ENCODE peak calls at places on chromosomes 5 and 9, in eight cellular contexts. One of them, this sample, is unnamed.

GRCh38 chr9:18825775-18826174 is 207.2 kb downstream of the SAXO1 start:
- DNase-seq in A549: no peak
- DNase-seq in IMR-90: peak; percentile 19
- DNase-seq in tibial nerve: no peak
- DNase-seq in testis: no peak
- DNase-seq in heart left ventricle: no peak
- DNase-seq in sigmoid colon: no peak
- DNase-seq in suprapubic skin: no peak
- DNase-seq in this sample: no peak

GRCh38 chr5:2388005-2388361 is 363.5 kb downstream of the IRX2 start:
- DNase-seq in A549: no peak
- DNase-seq in IMR-90: no peak
- DNase-seq in tibial nerve: no peak
- DNase-seq in testis: no peak
- DNase-seq in heart left ventricle: no peak
- DNase-seq in sigmoid colon: no peak
- DNase-seq in suprapubic skin: no peak
- DNase-seq in this sample: no peak

GRCh38 chr9:85228111-85228855 is 513.5 kb downstream of the AGTPBP1 start:
- DNase-seq in A549: no peak
- DNase-seq in IMR-90: no peak
- DNase-seq in tibial nerve: no peak
- DNase-seq in testis: no peak
- DNase-seq in heart left ventricle: no peak
- DNase-seq in sigmoid colon: no peak
- DNase-seq in suprapubic skin: no peak
- DNase-seq in this sample: no peak

GRCh38 chr5:54590824-54591223 is 73.3 kb downstream of the SNX18 start:
- DNase-seq in A549: no peak
- DNase-seq in IMR-90: no peak
- DNase-seq in tibial nerve: no peak
- DNase-seq in testis: no peak
- DNase-seq in heart left ventricle: no peak
- DNase-seq in sigmoid colon: no peak
- DNase-seq in suprapubic skin: no peak
- DNase-seq in this sample: no peak

GRCh38 chr9:130138791-130139190 is 33.4 kb upstream of the NCS1 start:
- DNase-seq in A549: no peak
- DNase-seq in IMR-90: peak; percentile 97
- DNase-seq in tibial nerve: peak; percentile 72
- DNase-seq in testis: peak; percentile 86
- DNase-seq in heart left ventricle: peak; percentile 48
- DNase-seq in sigmoid colon: peak; percentile 97
- DNase-seq in suprapubic skin: peak; percentile 73
- DNase-seq in this sample: peak; percentile 92

GRCh38 chr9:34624475-34624984 is 4.2 kb upstream of the DCTN3 start:
- DNase-seq in A549: no peak
- DNase-seq in IMR-90: no peak
- DNase-seq in tibial nerve: no peak
- DNase-seq in testis: no peak
- DNase-seq in heart left ventricle: no peak
- DNase-seq in sigmoid colon: no peak
- DNase-seq in suprapubic skin: no peak
- DNase-seq in this sample: no peak

GRCh38 chr5:132474881-132475511 is 15.6 kb downstream of the IRF1 start:
- DNase-seq in A549: no peak
- DNase-seq in IMR-90: no peak
- DNase-seq in tibial nerve: no peak
- DNase-seq in testis: no peak
- DNase-seq in heart left ventricle: no peak
- DNase-seq in sigmoid colon: peak; percentile 47
- DNase-seq in suprapubic skin: peak; percentile 40
- DNase-seq in this sample: peak; percentile 49

GRCh38 chr5:88145603-88146467 is 122.8 kb downstream of the TMEM161B start:
- DNase-seq in A549: no peak
- DNase-seq in IMR-90: no peak
- DNase-seq in tibial nerve: no peak
- DNase-seq in testis: no peak
- DNase-seq in heart left ventricle: no peak
- DNase-seq in sigmoid colon: no peak
- DNase-seq in suprapubic skin: no peak
- DNase-seq in this sample: no peak

GRCh38 chr9:113520109-113520642 is 56.6 kb downstream of the RGS3 start:
- DNase-seq in A549: peak; percentile 89
- DNase-seq in IMR-90: peak; percentile 20
- DNase-seq in tibial nerve: no peak
- DNase-seq in testis: no peak
- DNase-seq in heart left ventricle: no peak
- DNase-seq in sigmoid colon: no peak
- DNase-seq in suprapubic skin: no peak
- DNase-seq in this sample: no peak

GRCh38 chr5:107365355-107366109 is 305.2 kb downstream of the EFNA5 start:
- DNase-seq in A549: peak; percentile 79
- DNase-seq in IMR-90: no peak
- DNase-seq in tibial nerve: no peak
- DNase-seq in testis: no peak
- DNase-seq in heart left ventricle: no peak
- DNase-seq in sigmoid colon: no peak
- DNase-seq in suprapubic skin: no peak
- DNase-seq in this sample: no peak

GRCh38 chr5:65263291-65263690 is 218.4 kb downstream of the ADAMTS6 start:
- DNase-seq in A549: no peak
- DNase-seq in IMR-90: peak; percentile 20
- DNase-seq in tibial nerve: no peak
- DNase-seq in testis: no peak
- DNase-seq in heart left ventricle: no peak
- DNase-seq in sigmoid colon: no peak
- DNase-seq in suprapubic skin: no peak
- DNase-seq in this sample: no peak

GRCh38 chr9:96148634-96149138 is 153.3 kb downstream of the HSD17B3 start:
- DNase-seq in A549: no peak
- DNase-seq in IMR-90: no peak
- DNase-seq in tibial nerve: no peak
- DNase-seq in testis: peak; percentile 39
- DNase-seq in heart left ventricle: no peak
- DNase-seq in sigmoid colon: peak; percentile 56
- DNase-seq in suprapubic skin: no peak
- DNase-seq in this sample: no peak

GRCh38 chr5:113663879-113664278 is 150.4 kb downstream of the YTHDC2 start:
- DNase-seq in A549: peak; percentile 47
- DNase-seq in IMR-90: peak; percentile 16
- DNase-seq in tibial nerve: peak; percentile 14
- DNase-seq in testis: peak; percentile 75
- DNase-seq in heart left ventricle: no peak
- DNase-seq in sigmoid colon: no peak
- DNase-seq in suprapubic skin: no peak
- DNase-seq in this sample: peak; percentile 54

GRCh38 chr5:149809919-149810691 is 80.0 kb downstream of the PPARGC1B start:
- DNase-seq in A549: no peak
- DNase-seq in IMR-90: no peak
- DNase-seq in tibial nerve: no peak
- DNase-seq in testis: no peak
- DNase-seq in heart left ventricle: no peak
- DNase-seq in sigmoid colon: no peak
- DNase-seq in suprapubic skin: no peak
- DNase-seq in this sample: no peak

GRCh38 chr9:116499986-116500871 is 186.9 kb upstream of the TRIM32 start:
- DNase-seq in A549: peak; percentile 81
- DNase-seq in IMR-90: peak; percentile 71
- DNase-seq in tibial nerve: no peak
- DNase-seq in testis: no peak
- DNase-seq in heart left ventricle: no peak
- DNase-seq in sigmoid colon: no peak
- DNase-seq in suprapubic skin: no peak
- DNase-seq in this sample: no peak

GRCh38 chr5:139391570-139392323 is 2.0 kb upstream of the MZB1 start:
- DNase-seq in A549: peak; percentile 81
- DNase-seq in IMR-90: peak; percentile 28
- DNase-seq in tibial nerve: no peak
- DNase-seq in testis: no peak
- DNase-seq in heart left ventricle: no peak
- DNase-seq in sigmoid colon: no peak
- DNase-seq in suprapubic skin: no peak
- DNase-seq in this sample: no peak

GRCh38 chr9:129330711-129331279 is 152.7 kb upstream of the IER5L start:
- DNase-seq in A549: peak; percentile 85
- DNase-seq in IMR-90: no peak
- DNase-seq in tibial nerve: no peak
- DNase-seq in testis: no peak
- DNase-seq in heart left ventricle: no peak
- DNase-seq in sigmoid colon: no peak
- DNase-seq in suprapubic skin: no peak
- DNase-seq in this sample: no peak

GRCh38 chr5:179319123-179319522 is 26.1 kb downstream of the ADAMTS2 start:
- DNase-seq in A549: no peak
- DNase-seq in IMR-90: no peak
- DNase-seq in tibial nerve: no peak
- DNase-seq in testis: no peak
- DNase-seq in heart left ventricle: no peak
- DNase-seq in sigmoid colon: peak; percentile 33
- DNase-seq in suprapubic skin: peak; percentile 30
- DNase-seq in this sample: no peak

GRCh38 chr5:80399553-80400239 is 8.2 kb upstream of the ZFYVE16 start:
- DNase-seq in A549: peak; percentile 45
- DNase-seq in IMR-90: peak; percentile 73
- DNase-seq in tibial nerve: peak; percentile 18
- DNase-seq in testis: no peak
- DNase-seq in heart left ventricle: no peak
- DNase-seq in sigmoid colon: no peak
- DNase-seq in suprapubic skin: no peak
- DNase-seq in this sample: peak; percentile 21

GRCh38 chr9:128484686-128485413 is 19.7 kb upstream of the GLE1 start:
- DNase-seq in A549: no peak
- DNase-seq in IMR-90: no peak
- DNase-seq in tibial nerve: no peak
- DNase-seq in testis: no peak
- DNase-seq in heart left ventricle: no peak
- DNase-seq in sigmoid colon: no peak
- DNase-seq in suprapubic skin: no peak
- DNase-seq in this sample: no peak

GRCh38 chr5:156584856-156585255 is 257.9 kb downstream of the SGCD start:
- DNase-seq in A549: no peak
- DNase-seq in IMR-90: no peak
- DNase-seq in tibial nerve: no peak
- DNase-seq in testis: no peak
- DNase-seq in heart left ventricle: no peak
- DNase-seq in sigmoid colon: no peak
- DNase-seq in suprapubic skin: no peak
- DNase-seq in this sample: no peak

GRCh38 chr5:55692106-55692417 is 20.1 kb downstream of the SLC38A9 start:
- DNase-seq in A549: no peak
- DNase-seq in IMR-90: no peak
- DNase-seq in tibial nerve: no peak
- DNase-seq in testis: no peak
- DNase-seq in heart left ventricle: no peak
- DNase-seq in sigmoid colon: no peak
- DNase-seq in suprapubic skin: no peak
- DNase-seq in this sample: no peak
- H3K4me1 ChIP-seq in A549: peaks cover 25% of the 10 kb centered on the region
- H3K4me1 ChIP-seq in IMR-90: no peaks in the 10 kb centered on the region
- H3K4me1 ChIP-seq in tibial nerve: peaks cover 8% of the 10 kb centered on the region
- H3K4me1 ChIP-seq in testis: no peaks in the 10 kb centered on the region
- H3K4me1 ChIP-seq in heart left ventricle: peaks cover 21% of the 10 kb centered on the region
- H3K4me1 ChIP-seq in sigmoid colon: peaks cover 27% of the 10 kb centered on the region
- H3K4me1 ChIP-seq in suprapubic skin: peaks cover 16% of the 10 kb centered on the region
- H3K4me1 ChIP-seq in this sample: peaks cover 14% of the 10 kb centered on the region

GRCh38 chr9:35935261-35935660 is 22.7 kb downstream of the OR2S2 start:
- DNase-seq in A549: no peak
- DNase-seq in IMR-90: peak; percentile 84
- DNase-seq in tibial nerve: no peak
- DNase-seq in testis: no peak
- DNase-seq in heart left ventricle: no peak
- DNase-seq in sigmoid colon: no peak
- DNase-seq in suprapubic skin: no peak
- DNase-seq in this sample: no peak
- H3K27ac ChIP-seq in A549: no peak overlapping the region
- H3K27ac ChIP-seq in IMR-90: peak overlapping the region; percentile 26
- H3K27ac ChIP-seq in tibial nerve: no peak overlapping the region
- H3K27ac ChIP-seq in testis: no peak overlapping the region
- H3K27ac ChIP-seq in heart left ventricle: no peak overlapping the region
- H3K27ac ChIP-seq in sigmoid colon: no peak overlapping the region
- H3K27ac ChIP-seq in suprapubic skin: no peak overlapping the region
- H3K27ac ChIP-seq in this sample: no peak overlapping the region

GRCh38 chr9:132381966-132382541 is 24.6 kb downstream of the TTF1 start:
- DNase-seq in A549: no peak
- DNase-seq in IMR-90: no peak
- DNase-seq in tibial nerve: no peak
- DNase-seq in testis: no peak
- DNase-seq in heart left ventricle: no peak
- DNase-seq in sigmoid colon: no peak
- DNase-seq in suprapubic skin: no peak
- DNase-seq in this sample: no peak

GRCh38 chr9:132384376-132384775 is 22.3 kb downstream of the TTF1 start:
- DNase-seq in A549: no peak
- DNase-seq in IMR-90: no peak
- DNase-seq in tibial nerve: no peak
- DNase-seq in testis: no peak
- DNase-seq in heart left ventricle: no peak
- DNase-seq in sigmoid colon: no peak
- DNase-seq in suprapubic skin: no peak
- DNase-seq in this sample: no peak

GRCh38 chr9:132383462-132383883 is 23.2 kb downstream of the TTF1 start:
- DNase-seq in A549: no peak
- DNase-seq in IMR-90: no peak
- DNase-seq in tibial nerve: no peak
- DNase-seq in testis: no peak
- DNase-seq in heart left ventricle: no peak
- DNase-seq in sigmoid colon: no peak
- DNase-seq in suprapubic skin: no peak
- DNase-seq in this sample: no peak
- TF ChIP-seq POLR2A in A549: no peak
- TF ChIP-seq POLR2A in IMR-90: no peak
- TF ChIP-seq POLR2A in tibial nerve: no peak
- TF ChIP-seq POLR2A in testis: no peak
- TF ChIP-seq POLR2A in heart left ventricle: no peak
- TF ChIP-seq POLR2A in sigmoid colon: no peak
- TF ChIP-seq POLR2A in suprapubic skin: no peak
- TF ChIP-seq POLR2A in this sample: no peak

GRCh38 chr9:101574773-101575333 is 19.9 kb downstream of the PPP3R2 start:
- DNase-seq in A549: no peak
- DNase-seq in IMR-90: no peak
- DNase-seq in tibial nerve: no peak
- DNase-seq in testis: no peak
- DNase-seq in heart left ventricle: no peak
- DNase-seq in sigmoid colon: no peak
- DNase-seq in suprapubic skin: no peak
- DNase-seq in this sample: no peak

GRCh38 chr9:101571114-101571513 is 23.7 kb downstream of the PPP3R2 start:
- DNase-seq in A549: no peak
- DNase-seq in IMR-90: no peak
- DNase-seq in tibial nerve: no peak
- DNase-seq in testis: no peak
- DNase-seq in heart left ventricle: no peak
- DNase-seq in sigmoid colon: no peak
- DNase-seq in suprapubic skin: no peak
- DNase-seq in this sample: no peak

GRCh38 chr9:101569736-101570501 is 24.9 kb downstream of the PPP3R2 start:
- DNase-seq in A549: no peak
- DNase-seq in IMR-90: no peak
- DNase-seq in tibial nerve: no peak
- DNase-seq in testis: no peak
- DNase-seq in heart left ventricle: no peak
- DNase-seq in sigmoid colon: no peak
- DNase-seq in suprapubic skin: no peak
- DNase-seq in this sample: no peak

GRCh38 chr9:101567725-101567993 is 27.1 kb downstream of the PPP3R2 start:
- DNase-seq in A549: no peak
- DNase-seq in IMR-90: no peak
- DNase-seq in tibial nerve: no peak
- DNase-seq in testis: no peak
- DNase-seq in heart left ventricle: no peak
- DNase-seq in sigmoid colon: no peak
- DNase-seq in suprapubic skin: no peak
- DNase-seq in this sample: no peak

GRCh38 chr9:101572316-101572715 is 22.5 kb downstream of the PPP3R2 start:
- DNase-seq in A549: no peak
- DNase-seq in IMR-90: no peak
- DNase-seq in tibial nerve: no peak
- DNase-seq in testis: no peak
- DNase-seq in heart left ventricle: no peak
- DNase-seq in sigmoid colon: no peak
- DNase-seq in suprapubic skin: no peak
- DNase-seq in this sample: no peak
- H3K4me1 ChIP-seq in A549: no peaks in the 10 kb centered on the region
- H3K4me1 ChIP-seq in IMR-90: no peaks in the 10 kb centered on the region
- H3K4me1 ChIP-seq in tibial nerve: no peaks in the 10 kb centered on the region
- H3K4me1 ChIP-seq in testis: no peaks in the 10 kb centered on the region
- H3K4me1 ChIP-seq in heart left ventricle: no peaks in the 10 kb centered on the region
- H3K4me1 ChIP-seq in sigmoid colon: no peaks in the 10 kb centered on the region
- H3K4me1 ChIP-seq in suprapubic skin: no peaks in the 10 kb centered on the region
- H3K4me1 ChIP-seq in this sample: no peaks in the 10 kb centered on the region